ENCODE peak calls at places on chromosome 21, in five cellular contexts. S, A, R, J and H are unnamed samples.

GRCh38 chr21:25953196-25953595 is 217.4 kb downstream of the APP start:
- DNase-seq in R (no peak), J (no peak), S (peak), A (no peak), H (no peak)

GRCh38 chr21:28687571-28687970 is 305.1 kb downstream of the LTN1 start:
- DNase-seq in S (no peak), R (no peak), J (peak), A (no peak), H (no peak)

GRCh38 chr21:25934130-25934529 is 199.4 kb downstream of the GABPA start:
- DNase-seq in A (peak), J (no peak), R (no peak), S (no peak), H (no peak)

GRCh38 chr21:38228115-38228514 is 28.7 kb upstream of the KCNJ15 start:
- DNase-seq in R (no peak), S (no peak), J (no peak), A (no peak), H (no peak)

GRCh38 chr21:43726686-43727570 is 8.0 kb downstream of the PDXK start:
- DNase-seq in J (no peak), R (no peak), S (no peak), A (no peak), H (no peak)

GRCh38 chr21:45599146-45599581 is 44.4 kb upstream of the PCBP3 start:
- DNase-seq in A (no peak), J (no peak), R (no peak), S (no peak), H (no peak)

GRCh38 chr21:23861908-23862504 is 1745.3 kb downstream of the MRPL39 start:
- DNase-seq in A (no peak), J (no peak), S (no peak), R (no peak), H (no peak)

GRCh38 chr21:41611966-41612606 is 104.1 kb upstream of the TMPRSS2 start:
- DNase-seq in R (peak), A (no peak), J (peak), S (no peak), H (peak)

GRCh38 chr21:42986125-42986783 is 11.9 kb downstream of the PKNOX1 start:
- DNase-seq in J (no peak), R (no peak), A (no peak), S (no peak), H (no peak)

GRCh38 chr21:25835397-25835796 is 100.6 kb downstream of the GABPA start:
- DNase-seq in R (no peak), J (no peak), A (no peak), S (no peak), H (peak)

GRCh38 chr21:45463871-45464270 is 58.9 kb downstream of the COL18A1 start:
- DNase-seq in A (no peak), S (no peak), J (no peak), R (no peak), H (no peak)

GRCh38 chr21:44692798-44693512 is 4.0 kb upstream of the KRTAP10-12 start:
- DNase-seq in S (no peak), R (no peak), J (no peak), A (no peak), H (no peak)

GRCh38 chr21:32256873-32257620 is 21.8 kb downstream of the MIS18A start:
- DNase-seq in S (peak), A (peak), R (no peak), J (peak), H (no peak)

GRCh38 chr21:44391345-44392091 is 38.1 kb downstream of the TRPM2 start:
- DNase-seq in S (no peak), J (no peak), A (no peak), R (peak), H (no peak)

GRCh38 chr21:31781737-31782136 is 49.8 kb upstream of the SCAF4 start:
- DNase-seq in S (no peak), A (peak), R (no peak), J (peak), H (no peak)

GRCh38 chr21:44971672-44971995 is 31.8 kb downstream of the SLX9 start:
- DNase-seq in J (no peak), S (no peak), R (no peak), A (no peak), H (no peak)

GRCh38 chr21:44910229-44911065 is 10.3 kb downstream of the ITGB2 start:
- DNase-seq in J (no peak), A (no peak), R (peak), S (no peak), H (no peak)

GRCh38 chr21:20425856-20426255 is 572.4 kb upstream of the NCAM2 start:
- DNase-seq in A (no peak), J (no peak), R (no peak), S (no peak), H (no peak)

GRCh38 chr21:41418956-41419680 is 6.9 kb upstream of the MX1 start:
- DNase-seq in S (no peak), A (no peak), R (no peak), J (no peak), H (no peak)

GRCh38 chr21:30072496-30072895 is 94.1 kb downstream of the CLDN17 start:
- DNase-seq in S (no peak), J (peak), A (no peak), R (no peak), H (peak)

GRCh38 chr21:15400905-15401304 is 328.9 kb upstream of the USP25 start:
- DNase-seq in R (no peak), A (no peak), S (peak), J (no peak), H (no peak)

GRCh38 chr21:26049803-26050202 is 120.8 kb downstream of the APP start:
- DNase-seq in S (no peak), J (no peak), A (no peak), R (no peak), H (no peak)

GRCh38 chr21:43868461-43868860 is 3.4 kb downstream of the AGPAT3 start:
- DNase-seq in S (no peak), A (no peak), J (no peak), R (no peak), H (no peak)

GRCh38 chr21:15273244-15273643 is 208.4 kb upstream of the NRIP1 start:
- DNase-seq in A (no peak), R (no peak), S (no peak), J (no peak), H (no peak)

GRCh38 chr21:25750085-25750484 is 15.3 kb downstream of the GABPA start:
- DNase-seq in S (no peak), A (no peak), R (no peak), J (no peak), H (no peak)

GRCh38 chr21:25658427-25658980 is 19.4 kb downstream of the JAM2 start:
- DNase-seq in R (no peak), J (no peak), A (no peak), S (no peak), H (peak)

GRCh38 chr21:38291875-38292274 is 35.1 kb downstream of the KCNJ15 start:
- DNase-seq in J (no peak), A (no peak), S (no peak), R (no peak), H (no peak)

GRCh38 chr21:32135401-32136363 is 143.2 kb downstream of the MIS18A start:
- DNase-seq in R (no peak), J (no peak), S (no peak), A (no peak), H (no peak)

GRCh38 chr21:42781150-42781980 is 98.0 kb downstream of the WDR4 start:
- DNase-seq in J (peak), R (no peak), A (no peak), S (peak), H (peak)

GRCh38 chr21:15741510-15741909 is 11.7 kb downstream of the USP25 start:
- DNase-seq in S (peak), R (no peak), A (peak), J (no peak), H (no peak)

GRCh38 chr21:45447821-45448220 is 42.9 kb downstream of the COL18A1 start:
- DNase-seq in J (no peak), R (no peak), A (no peak), S (no peak), H (no peak)

GRCh38 chr21:46110499-46111192 is 12.7 kb downstream of the COL6A2 start:
- DNase-seq in R (no peak), S (no peak), J (peak), A (no peak), H (no peak)

GRCh38 chr21:46151989-46152938 is 3.1 kb downstream of the FTCD start:
- DNase-seq in J (no peak), S (no peak), R (no peak), A (no peak), H (no peak)

GRCh38 chr21:27258222-27258621 is 291.3 kb upstream of the ADAMTS5 start:
- DNase-seq in R (no peak), A (no peak), J (no peak), S (no peak), H (no peak)

GRCh38 chr21:38326429-38326828 is 69.6 kb downstream of the KCNJ15 start:
- DNase-seq in R (no peak), J (no peak), S (no peak), A (no peak), H (no peak)

GRCh38 chr21:39660596-39660995 is 47.9 kb downstream of the B3GALT5 start:
- DNase-seq in R (no peak), A (peak), S (peak), J (peak), H (peak)
- H3K27ac ChIP-seq in R (no peak), A (peak), S (peak), J (peak), H (no peak)

DNA sequence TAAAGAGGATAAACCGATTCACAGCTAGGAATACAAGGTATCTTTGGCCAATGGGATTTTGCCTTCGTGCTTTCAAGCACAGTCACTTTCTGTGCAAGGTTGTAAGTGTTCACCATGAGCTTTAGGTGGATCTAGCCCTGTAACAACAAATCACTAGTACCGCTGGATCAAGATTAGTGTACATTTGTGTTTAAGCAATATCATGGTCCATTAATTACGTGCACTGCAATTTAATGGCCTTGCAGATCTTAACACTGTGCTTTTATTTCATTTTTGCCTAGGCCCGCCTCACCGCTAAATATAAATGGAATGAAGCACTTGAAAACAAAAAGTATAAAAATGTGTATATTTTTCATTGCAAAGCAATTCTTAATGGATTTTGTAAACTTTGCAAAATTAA is 461.1 kb downstream of the DSCAM start:
- DNase-seq in J (no peak), S (no peak), R (no peak), A (no peak), H (no peak)
- TF ChIP-seq CTCF in J (no peak), S (no peak), R (no peak), A (no peak), H (no peak)

GRCh38 chr21:36909901-36910561 is 56.4 kb downstream of the HLCS start:
- DNase-seq in R (no peak), A (peak), S (peak), J (peak), H (no peak)
- H2AFZ ChIP-seq in R (no peak), A (no peak), S (no peak), J (no peak), H (no peak)

GRCh38 chr21:35015435-35016024 is 33.6 kb downstream of the RUNX1 start:
- DNase-seq in S (no peak), R (no peak), A (no peak), J (no peak), H (no peak)
- H3K27ac ChIP-seq in S (no peak), R (no peak), A (no peak), J (no peak), H (no peak)